ENCODE peak calls at places on chromosomes 3 and 15, in five cellular contexts. G is CD8-positive, alpha-beta memory T cell; O is breast epithelium; V is GM23248; P is endothelial cell of umbilical vein. R is an unnamed sample.

GRCh38 chr15:36645106-36645505 is 65.7 kb downstream of the CDIN1 start:
- DNase-seq in P (peak; percentile 29), O (no peak), G (no peak), V (peak; percentile 20), R (no peak)

GRCh38 chr15:101477851-101478353 is 11.6 kb downstream of the PCSK6 start:
- DNase-seq in P (no peak), G (no peak), O (no peak), V (no peak), R (no peak)

GRCh38 chr3:125381743-125382142 is 6.6 kb upstream of the ZNF148 start:
- DNase-seq in V (peak; percentile 67), P (peak; percentile 19), O (no peak), G (no peak), R (no peak)

GRCh38 chr3:187783098-187783497 is 37.8 kb upstream of the BCL6 start:
- DNase-seq in G (no peak), P (no peak), V (peak; percentile 96), O (peak; percentile 61), R (peak; percentile 92)

GRCh38 chr15:88241461-88241860 is 15.1 kb downstream of the NTRK3 start:
- DNase-seq in P (no peak), O (no peak), G (no peak), V (no peak), R (no peak)

GRCh38 chr15:24772709-24773373 is 97.3 kb downstream of the NPAP1 start:
- DNase-seq in V (peak; percentile 86), P (peak; percentile 81), G (peak; percentile 13), O (peak; percentile 60), R (peak; percentile 74)

GRCh38 chr3:189635385-189635784 is 4.2 kb downstream of the TP63 start:
- DNase-seq in O (no peak), V (no peak), P (no peak), G (no peak), R (no peak)

GRCh38 chr3:140898340-140899180 is 43.1 kb upstream of the SLC25A36 start:
- DNase-seq in P (peak; percentile 55), O (no peak), G (no peak), V (peak; percentile 89), R (peak; percentile 79)

GRCh38 chr15:89822030-89822429 is 7.4 kb upstream of the ANPEP start:
- DNase-seq in P (no peak), V (peak; percentile 78), O (no peak), G (no peak), R (no peak)

GRCh38 chr15:47750030-47750739 is 32.9 kb downstream of the SEMA6D start:
- DNase-seq in G (no peak), V (peak; percentile 92), P (peak; percentile 84), O (no peak), R (peak; percentile 83)

GRCh38 chr3:119524931-119525662 is 26.8 kb downstream of the TIMMDC1 start:
- DNase-seq in P (peak; percentile 44), O (no peak), V (peak; percentile 44), G (no peak), R (peak; percentile 17)
- H3K27ac ChIP-seq in P (no peak overlapping the region), O (no peak overlapping the region), V (no peak overlapping the region), G (no peak overlapping the region), R (no peak overlapping the region)

GRCh38 chr3:49518441-49518840 is 35.8 kb upstream of the BSN start:
- DNase-seq in P (no peak), V (no peak), O (no peak), G (no peak), R (no peak)

GRCh38 chr3:49519266-49519665 is 35.0 kb upstream of the BSN start:
- DNase-seq in O (no peak), G (no peak), P (no peak), V (no peak), R (no peak)

GRCh38 chr3:49523756-49524747 is 30.2 kb upstream of the BSN start:
- DNase-seq in G (no peak), P (no peak), O (no peak), V (no peak), R (no peak)

GRCh38 chr3:49518016-49518415 is 36.3 kb upstream of the BSN start:
- DNase-seq in V (no peak), P (no peak), O (no peak), G (no peak), R (no peak)

GRCh38 chr3:49519916-49520385 is 34.3 kb upstream of the BSN start:
- DNase-seq in P (no peak), V (no peak), G (no peak), O (no peak), R (no peak)
- H3K27ac ChIP-seq in P (no peak overlapping the region), V (no peak overlapping the region), G (no peak overlapping the region), O (peak overlapping the region; percentile 68), R (no peak overlapping the region)

DNA sequence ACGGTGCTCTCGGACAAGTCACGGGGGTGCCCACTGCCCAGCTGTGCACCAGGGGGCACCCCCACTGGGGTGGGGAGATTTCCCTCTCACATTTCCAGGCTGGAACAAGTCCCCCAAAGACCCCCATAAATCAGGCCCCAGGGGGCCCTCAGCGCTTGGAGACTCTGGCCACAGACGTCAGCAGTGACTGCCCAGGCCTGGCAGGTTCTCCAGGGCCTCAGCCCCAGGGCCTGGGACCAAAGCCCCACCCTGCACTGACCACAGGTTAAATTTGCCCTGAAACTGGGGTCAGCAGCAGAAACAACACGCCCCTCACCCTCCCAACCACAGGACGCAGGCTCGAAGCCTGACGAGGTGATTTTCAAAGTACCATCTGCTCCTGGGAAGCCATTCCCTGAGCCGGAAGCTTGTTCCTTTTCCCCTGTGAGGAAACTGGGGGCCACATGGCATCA is 17.0 kb downstream of the XXYLT1 start:
- DNase-seq in O (no peak), V (no peak), P (no peak), G (no peak), R (no peak)
- H3K27ac ChIP-seq in O (peak overlapping the region; percentile 12), V (no peak overlapping the region), P (no peak overlapping the region), G (no peak overlapping the region), R (no peak overlapping the region)

DNA sequence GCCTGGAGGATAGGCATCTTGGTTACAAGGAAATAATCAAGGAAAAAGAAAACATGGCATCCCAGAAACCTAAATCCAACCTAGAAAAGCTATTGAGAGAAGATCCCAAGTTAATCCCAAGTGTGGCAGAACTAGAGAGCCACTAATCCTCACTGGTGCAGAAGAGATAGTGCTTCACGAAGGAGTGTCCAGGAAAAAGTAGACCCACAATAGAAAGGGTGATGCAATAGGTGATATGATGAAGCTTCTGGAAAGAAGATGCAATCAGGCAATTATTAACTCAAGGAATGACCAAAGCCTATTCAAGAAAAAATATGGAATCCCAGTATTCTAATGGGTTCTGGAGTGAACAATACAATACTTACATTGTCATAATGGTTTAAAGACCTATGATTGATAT is 95.2 kb downstream of the AQP9 start:
- DNase-seq in P (no peak), G (no peak), O (no peak), V (no peak), R (no peak)
- H3K27ac ChIP-seq in P (no peak overlapping the region), G (no peak overlapping the region), O (no peak overlapping the region), V (no peak overlapping the region), R (no peak overlapping the region)

GRCh38 chr15:100190675-100191074 is 151.1 kb downstream of the ADAMTS17 start:
- DNase-seq in P (no peak), G (no peak), V (no peak), O (no peak), R (no peak)
- H3K27ac ChIP-seq in P (no peak overlapping the region), G (no peak overlapping the region), V (no peak overlapping the region), O (no peak overlapping the region), R (no peak overlapping the region)

R was measured in brain microvascular endothelial cell.